ENCODE peak calls at places on chromosomes 7 and 10, in nine cellular contexts. R, K, S, N, F, I, E, C and P are unnamed samples.

GRCh38 chr7:5532520-5533335 is 109.1 kb upstream of the TNRC18 start:
- DNase-seq in E (peak), C (peak), K (peak), N (no peak), F (peak), S (no peak), R (peak), I (peak), P (peak)

GRCh38 chr7:2602736-2603387 is 28.9 kb upstream of the TTYH3 start:
- DNase-seq in C (no peak), F (no peak), I (peak), R (no peak), S (no peak), N (no peak), E (no peak), K (no peak), P (no peak)

GRCh38 chr10:73641272-73642060 is at the start of gene MYOZ1:
- DNase-seq in N (no peak), E (no peak), I (no peak), S (no peak), F (no peak), C (no peak), K (no peak), R (peak), P (no peak)

GRCh38 chr7:130277763-130278643 is 11.3 kb downstream of the CPA2 start:
- DNase-seq in R (peak), C (peak), K (peak), I (peak), F (no peak), E (peak), N (peak), S (no peak), P (no peak)

GRCh38 chr10:80540136-80540535 is 2.4 kb downstream of the SH2D4B start:
- DNase-seq in F (no peak), S (no peak), N (no peak), E (no peak), I (no peak), R (no peak), K (no peak), C (no peak), P (no peak)

GRCh38 chr7:47389923-47390630 is 191.8 kb downstream of the TNS3 start:
- DNase-seq in K (no peak), E (no peak), F (no peak), N (no peak), C (no peak), I (no peak), S (no peak), R (no peak), P (no peak)

GRCh38 chr7:1569016-1569415 is 816 bp downstream of the PSMG3 start:
- DNase-seq in F (no peak), E (no peak), R (no peak), N (no peak), C (peak), S (no peak), I (peak), K (peak), P (peak)

GRCh38 chr10:87519582-87519981 is 14.9 kb downstream of the MINPP1 start:
- DNase-seq in F (no peak), I (no peak), N (no peak), E (no peak), S (no peak), C (no peak), K (no peak), R (no peak), P (no peak)

GRCh38 chr10:65720901-65721300 is 1204.9 kb upstream of the LRRTM3 start:
- DNase-seq in C (no peak), K (no peak), N (no peak), I (no peak), E (no peak), R (no peak), F (no peak), S (no peak), P (no peak)

GRCh38 chr10:49254556-49255318 is 44.2 kb upstream of the C10orf71 start:
- DNase-seq in E (no peak), R (no peak), C (no peak), F (no peak), N (no peak), S (no peak), K (no peak), I (no peak), P (no peak)

GRCh38 chr10:95767884-95768556 is 12.1 kb downstream of the ENTPD1 start:
- DNase-seq in F (no peak), I (no peak), N (no peak), K (peak), R (no peak), S (no peak), C (no peak), E (no peak), P (peak)
- TF ChIP-seq REST in F (no peak), I (no peak), N (no peak), K (no peak), R (no peak), S (no peak), C (no peak), E (no peak), P (no peak)

GRCh38 chr7:35846816-35847412 is 46.1 kb downstream of the SEPTIN7 start:
- DNase-seq in C (no peak), R (no peak), K (no peak), E (no peak), S (no peak), I (no peak), F (no peak), N (no peak), P (no peak)

GRCh38 chr7:35849954-35850353 is 49.1 kb downstream of the SEPTIN7 start:
- DNase-seq in F (no peak), C (no peak), R (no peak), N (no peak), K (no peak), S (no peak), E (no peak), I (no peak), P (no peak)

GRCh38 chr7:35854311-35854710 is 53.5 kb downstream of the SEPTIN7 start:
- DNase-seq in F (no peak), E (no peak), C (no peak), R (no peak), I (no peak), N (no peak), S (no peak), K (no peak), P (no peak)

GRCh38 chr7:35848728-35849127 is 47.9 kb downstream of the SEPTIN7 start:
- DNase-seq in R (no peak), S (no peak), E (no peak), I (no peak), K (no peak), F (no peak), C (no peak), N (no peak), P (no peak)

GRCh38 chr7:35849158-35849831 is 48.4 kb downstream of the SEPTIN7 start:
- DNase-seq in C (no peak), I (no peak), S (no peak), N (no peak), R (peak), E (no peak), K (no peak), F (no peak), P (no peak)
- TF ChIP-seq REST in C (no peak), I (no peak), S (no peak), N (no peak), R (no peak), E (no peak), K (no peak), F (no peak), P (no peak)

DNA sequence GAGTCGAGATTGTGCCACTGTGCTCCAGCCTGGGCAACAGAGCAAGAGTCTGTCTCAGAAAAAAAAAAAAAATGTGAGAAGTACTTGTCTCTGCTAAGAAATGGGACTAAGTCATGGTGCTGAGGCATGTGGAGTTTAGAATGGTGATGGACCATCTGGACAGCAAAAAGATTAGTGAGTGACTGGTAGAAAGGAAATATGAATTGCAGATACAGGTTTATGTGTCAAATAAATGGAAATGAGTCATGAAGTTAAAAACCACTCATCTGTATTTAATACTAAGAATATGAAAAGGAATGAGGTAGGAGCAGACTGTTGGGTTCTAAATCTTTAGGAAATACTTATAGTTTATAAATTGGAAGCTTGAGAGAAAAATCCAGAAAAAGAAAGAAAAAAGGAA is 625.7 kb upstream of the ANKRD30A start:
- DNase-seq in C (no peak), K (no peak), N (no peak), R (no peak), I (no peak), F (no peak), E (no peak), S (no peak), P (no peak)
- TF ChIP-seq REST in C (no peak), K (no peak), N (no peak), R (no peak), I (no peak), F (no peak), E (no peak), S (no peak), P (no peak)

GRCh38 chr10:137606-138005 is 2.4 kb downstream of the ZMYND11 start:
- DNase-seq in F (no peak), C (no peak), E (no peak), N (no peak), I (no peak), K (no peak), R (no peak), S (no peak), P (no peak)
- TF ChIP-seq REST in F (no peak), C (no peak), E (no peak), N (no peak), I (no peak), K (no peak), R (no peak), S (no peak), P (no peak)

GRCh38 chr10:86288695-86289576 is 77.7 kb downstream of the GRID1 start:
- DNase-seq in N (no peak), S (no peak), K (no peak), I (peak), F (no peak), C (no peak), R (no peak), E (no peak), P (no peak)

GRCh38 chr10:86287422-86287793 is 79.2 kb downstream of the GRID1 start:
- DNase-seq in I (peak), C (no peak), K (no peak), S (no peak), F (no peak), E (no peak), N (no peak), R (no peak), P (no peak)

GRCh38 chr10:86287966-86288579 is 78.5 kb downstream of the GRID1 start:
- DNase-seq in F (no peak), I (peak), E (no peak), C (no peak), S (no peak), R (no peak), N (no peak), K (no peak), P (no peak)

GRCh38 chr10:86285136-86285790 is 81.3 kb downstream of the GRID1 start:
- DNase-seq in R (no peak), C (no peak), K (no peak), F (no peak), I (peak), N (no peak), S (no peak), E (no peak), P (no peak)

DNA sequence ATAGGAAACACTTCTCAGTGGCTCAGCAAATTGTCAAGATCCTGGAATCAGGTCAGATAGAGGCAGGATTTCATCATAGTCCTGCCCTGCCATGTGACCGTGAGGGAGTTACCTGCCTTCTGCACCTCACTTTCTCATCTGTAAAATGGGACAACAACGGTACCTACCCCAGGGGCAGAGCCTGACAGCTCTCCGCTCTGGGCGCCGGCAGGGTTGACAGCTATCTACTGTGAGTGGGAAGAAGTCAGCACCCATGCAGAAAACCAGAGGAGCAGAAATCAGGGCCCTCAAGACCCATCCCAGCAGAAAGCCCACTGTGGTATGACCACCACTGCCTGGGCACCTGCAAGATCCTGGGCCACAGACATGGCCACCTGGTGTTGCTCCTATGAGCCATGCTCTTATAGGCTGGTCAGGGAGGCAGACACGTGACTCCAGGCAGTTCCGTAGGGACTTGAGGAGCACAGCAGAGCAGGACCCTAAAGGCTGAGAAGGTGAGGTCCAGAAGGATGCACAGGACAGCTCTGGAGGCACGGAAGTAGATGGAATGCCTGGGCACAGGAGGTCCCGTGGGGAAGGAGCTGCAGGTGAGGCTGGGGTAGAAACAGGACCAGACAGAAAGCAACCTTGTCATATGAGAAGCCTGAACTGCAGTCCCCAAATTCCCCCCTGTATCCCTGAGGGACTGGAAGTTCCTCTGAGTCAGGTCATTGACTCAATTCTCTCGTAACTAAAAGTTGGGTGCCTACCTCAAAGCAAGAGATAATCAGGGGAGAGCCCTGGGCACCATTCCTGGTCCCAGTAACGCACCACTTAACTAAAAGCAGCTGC is 79.8 kb downstream of the GRID1 start:
- DNase-seq in K (no peak), C (no peak), S (no peak), N (no peak), R (no peak), F (no peak), I (peak), E (no peak), P (no peak)
- TF ChIP-seq REST in K (no peak), C (no peak), S (no peak), N (no peak), R (no peak), F (no peak), I (no peak), E (no peak), P (no peak)

GRCh38 chr7:45399069-45399468 is 175.1 kb upstream of the ADCY1 start:
- DNase-seq in R (no peak), S (no peak), E (no peak), F (no peak), N (no peak), K (no peak), C (no peak), I (peak), P (no peak)

GRCh38 chr7:45401155-45401554 is 173.0 kb upstream of the ADCY1 start:
- DNase-seq in F (no peak), E (no peak), N (no peak), C (no peak), S (no peak), R (no peak), I (no peak), K (no peak), P (no peak)

GRCh38 chr7:45401851-45402250 is 172.3 kb upstream of the ADCY1 start:
- DNase-seq in C (no peak), N (no peak), E (no peak), I (no peak), S (no peak), F (no peak), K (no peak), R (no peak), P (no peak)

GRCh38 chr7:45402480-45403218 is 171.5 kb upstream of the ADCY1 start:
- DNase-seq in N (no peak), E (no peak), I (no peak), S (no peak), C (no peak), F (peak), R (no peak), K (no peak), P (peak)

GRCh38 chr7:45400680-45401079 is 173.5 kb upstream of the ADCY1 start:
- DNase-seq in I (no peak), K (no peak), C (no peak), N (no peak), F (no peak), R (no peak), E (no peak), S (no peak), P (no peak)
- TF ChIP-seq REST in I (no peak), K (no peak), C (no peak), N (no peak), F (no peak), R (no peak), E (no peak), S (no peak), P (no peak)

DNA sequence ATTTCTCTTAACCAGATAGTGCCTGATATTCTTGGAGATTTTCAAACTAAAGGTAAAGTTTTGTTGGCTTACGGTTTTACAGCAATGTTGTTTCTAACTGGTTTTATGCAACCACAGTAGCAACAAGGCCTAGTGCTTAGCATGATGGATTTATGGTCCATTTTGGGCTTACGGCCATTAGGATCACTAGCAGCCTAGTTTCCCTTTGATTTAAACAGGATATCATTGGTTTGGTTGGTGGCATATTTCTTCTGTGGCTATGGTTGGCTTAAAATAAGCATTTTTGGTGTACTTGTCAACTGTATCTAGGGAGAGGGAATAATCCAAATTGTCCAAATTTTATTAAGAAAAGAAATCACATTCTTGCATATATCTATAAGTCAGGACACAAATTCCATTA is 194.0 kb downstream of the HDAC9 start:
- DNase-seq in C (no peak), F (no peak), R (no peak), S (no peak), I (no peak), K (no peak), N (no peak), E (no peak), P (no peak)
- TF ChIP-seq REST in C (no peak), F (no peak), R (no peak), S (no peak), I (no peak), K (no peak), N (no peak), E (no peak), P (no peak)